ENCODE peak calls at places on chromosomes 12 and 14, in five cellular contexts. A, B, J, W and Q are unnamed samples.

GRCh38 chr12:52395761-52396434 is 10.2 kb downstream of the KRT82 start:
- DNase-seq in A (no peak), B (no peak), J (peak), W (no peak), Q (peak)

GRCh38 chr12:29762637-29763300 is 21.0 kb downstream of the TMTC1 start:
- DNase-seq in A (no peak), B (no peak), J (no peak), W (no peak), Q (no peak)

GRCh38 chr14:50943943-50944646 is at the start of gene PYGL:
- DNase-seq in A (peak), B (no peak), J (peak), W (no peak), Q (peak)

GRCh38 chr12:1845427-1845826 is 25.1 kb downstream of the LRTM2 start:
- DNase-seq in A (no peak), B (no peak), J (no peak), W (no peak), Q (no peak)

GRCh38 chr14:94644102-94644535 is 31.9 kb downstream of the SERPINA3 start:
- DNase-seq in A (no peak), B (no peak), J (no peak), W (no peak), Q (no peak)

GRCh38 chr12:97951717-97952116 is 489.1 kb downstream of the RMST start:
- DNase-seq in A (no peak), B (no peak), J (no peak), W (no peak), Q (no peak)

GRCh38 chr14:56474419-56475022 is 105.1 kb upstream of the TMEM260 start:
- DNase-seq in A (peak), B (no peak), J (peak), W (no peak), Q (peak)

GRCh38 chr14:50006141-50006540 is 110.2 kb downstream of the VCPKMT start:
- DNase-seq in A (no peak), B (no peak), J (no peak), W (no peak), Q (no peak)

GRCh38 chr12:93370947-93371346 is 6.8 kb upstream of the NUDT4 start:
- DNase-seq in A (no peak), B (no peak), J (no peak), W (no peak), Q (no peak)

GRCh38 chr12:109595321-109595902 is 21.8 kb downstream of the MVK start:
- DNase-seq in A (no peak), B (no peak), J (no peak), W (no peak), Q (no peak)

GRCh38 chr14:23483216-23483854 is 13.8 kb downstream of the NGDN start:
- DNase-seq in A (no peak), B (no peak), J (peak), W (peak), Q (no peak)

GRCh38 chr12:13957576-13957975 is 23.8 kb downstream of the GRIN2B start:
- DNase-seq in A (no peak), B (no peak), J (no peak), W (no peak), Q (no peak)

GRCh38 chr12:66085213-66085612 is 45.3 kb downstream of the LLPH start:
- DNase-seq in A (no peak), B (no peak), J (no peak), W (no peak), Q (no peak)

GRCh38 chr14:95056476-95056875 is 100.9 kb downstream of the DICER1 start:
- DNase-seq in A (no peak), B (no peak), J (peak), W (no peak), Q (no peak)

GRCh38 chr14:51335521-51335920 is 95.5 kb downstream of the TMX1 start:
- DNase-seq in A (no peak), B (no peak), J (no peak), W (no peak), Q (no peak)

GRCh38 chr12:16281157-16281556 is 3.7 kb upstream of the SLC15A5 start:
- DNase-seq in A (no peak), B (no peak), J (no peak), W (no peak), Q (peak)

GRCh38 chr12:100267603-100268281 is 765 bp downstream of the SCYL2 start:
- DNase-seq in A (peak), B (no peak), J (no peak), W (no peak), Q (peak)

GRCh38 chr12:59839514-59839913 is 243.7 kb downstream of the SLC16A7 start:
- DNase-seq in A (no peak), B (no peak), J (no peak), W (no peak), Q (peak)

GRCh38 chr14:54138354-54139038 is 181.9 kb upstream of the BMP4 start:
- DNase-seq in A (no peak), B (no peak), J (no peak), W (no peak), Q (no peak)

GRCh38 chr12:122001379-122002209 is 20.1 kb upstream of the BCL7A start:
- DNase-seq in A (no peak), B (no peak), J (no peak), W (no peak), Q (no peak)